ENCODE peak calls at places on chromosomes 2 and 18, in five cellular contexts. L, Z, M, T and G are unnamed samples.

GRCh38 chr2:181396575-181397062 is 60.6 kb upstream of the ITGA4 start:
- DNase-seq in L (no peak), Z (no peak), M (no peak), T (no peak), G (no peak)

GRCh38 chr2:23904692-23905091 is 22.2 kb downstream of the ATAD2B start:
- DNase-seq in L (no peak), Z (no peak), M (peak), T (no peak), G (no peak)

GRCh38 chr18:55229682-55230081 is 270.4 kb upstream of the CCDC68 start:
- DNase-seq in L (no peak), Z (no peak), M (no peak), T (no peak), G (no peak)

GRCh38 chr2:61714210-61714609 is 139.7 kb downstream of the FAM161A start:
- DNase-seq in L (no peak), Z (no peak), M (no peak), T (no peak), G (no peak)

GRCh38 chr2:216109962-216110614 is 940 bp downstream of the XRCC5 start:
- DNase-seq in L (no peak), Z (peak), M (peak), T (no peak), G (peak)

GRCh38 chr2:38416296-38417036 is 39.4 kb upstream of the ATL2 start:
- DNase-seq in L (no peak), Z (no peak), M (no peak), T (no peak), G (no peak)

GRCh38 chr2:190088917-190089316 is 26.4 kb upstream of the MSTN start:
- DNase-seq in L (peak), Z (peak), M (peak), T (peak), G (peak)

GRCh38 chr2:40127147-40127546 is 324.7 kb downstream of the SLC8A1 start:
- DNase-seq in L (no peak), Z (no peak), M (no peak), T (no peak), G (no peak)

GRCh38 chr2:158953926-158954763 is 14.3 kb upstream of the TANC1 start:
- DNase-seq in L (peak), Z (no peak), M (peak), T (no peak), G (peak)

GRCh38 chr2:151410485-151410833 is 757 bp downstream of the RIF1 start:
- DNase-seq in L (peak), Z (peak), M (peak), T (no peak), G (peak)

GRCh38 chr2:27518113-27518781 is 21.6 kb downstream of the GCKR start:
- DNase-seq in L (no peak), Z (no peak), M (no peak), T (no peak), G (peak)

GRCh38 chr18:50182516-50182915 is 12.4 kb downstream of the MYO5B start:
- DNase-seq in L (no peak), Z (no peak), M (no peak), T (no peak), G (no peak)

GRCh38 chr2:20212459-20212870 is 12.5 kb downstream of the SDC1 start:
- DNase-seq in L (peak), Z (peak), M (peak), T (no peak), G (no peak)

GRCh38 chr2:179483131-179483530 is 218.5 kb upstream of the SESTD1 start:
- DNase-seq in L (no peak), Z (no peak), M (no peak), T (no peak), G (no peak)

GRCh38 chr2:73106791-73107190 is 6.0 kb downstream of the RAB11FIP5 start:
- DNase-seq in L (no peak), Z (no peak), M (no peak), T (no peak), G (no peak)

GRCh38 chr2:203492965-203493364 is 42.1 kb downstream of the RAPH1 start:
- DNase-seq in L (no peak), Z (no peak), M (peak), T (no peak), G (no peak)

GRCh38 chr18:30248061-30248460 is 794.5 kb downstream of the DSC3 start:
- DNase-seq in L (no peak), Z (no peak), M (no peak), T (no peak), G (no peak)

GRCh38 chr2:109670556-109671411 is 56.6 kb downstream of the SOWAHC start:
- DNase-seq in L (no peak), Z (no peak), M (no peak), T (no peak), G (peak)

GRCh38 chr18:79750980-79751571 is 46.7 kb upstream of the KCNG2 start:
- DNase-seq in L (no peak), Z (no peak), M (no peak), T (no peak), G (no peak)

GRCh38 chr2:167524786-167525185 is 636.5 kb downstream of the XIRP2 start:
- DNase-seq in L (no peak), Z (no peak), M (no peak), T (no peak), G (no peak)

GRCh38 chr18:33580540-33580939 is 2.5 kb downstream of the ASXL3 start:
- DNase-seq in L (no peak), Z (no peak), M (no peak), T (no peak), G (no peak)

GRCh38 chr2:134140251-134140661 is 113.6 kb upstream of the MGAT5 start:
- DNase-seq in L (no peak), Z (no peak), M (no peak), T (no peak), G (no peak)

GRCh38 chr2:8376603-8377423 is 305.0 kb upstream of the ID2 start:
- DNase-seq in L (no peak), Z (no peak), M (no peak), T (no peak), G (no peak)

GRCh38 chr2:136530154-136530553 is 235.2 kb upstream of the THSD7B start:
- DNase-seq in L (no peak), Z (no peak), M (no peak), T (no peak), G (no peak)

GRCh38 chr2:134275058-134275862 is 21.4 kb downstream of the MGAT5 start:
- DNase-seq in L (no peak), Z (no peak), M (no peak), T (peak), G (no peak)

GRCh38 chr2:11542275-11542819 is 8.5 kb downstream of the GREB1 start:
- DNase-seq in L (no peak), Z (no peak), M (no peak), T (no peak), G (peak)

GRCh38 chr2:134398300-134398699 is 144.4 kb downstream of the MGAT5 start:
- DNase-seq in L (no peak), Z (no peak), M (peak), T (no peak), G (no peak)

GRCh38 chr2:107757223-107757622 is 69.5 kb upstream of the RGPD4 start:
- DNase-seq in L (no peak), Z (no peak), M (no peak), T (no peak), G (no peak)

GRCh38 chr2:227260041-227260440 is 65.0 kb upstream of the MFF start:
- DNase-seq in L (no peak), Z (no peak), M (no peak), T (no peak), G (no peak)

GRCh38 chr2:144374163-144374661 is 145.7 kb downstream of the ZEB2 start:
- DNase-seq in L (no peak), Z (no peak), M (peak), T (peak), G (no peak)

GRCh38 chr2:235054497-235054896 is 102.7 kb downstream of the SH3BP4 start:
- DNase-seq in L (no peak), Z (no peak), M (no peak), T (no peak), G (no peak)

GRCh38 chr2:166610180-166610919 is 116.3 kb upstream of the SCN7A start:
- DNase-seq in L (no peak), Z (no peak), M (no peak), T (no peak), G (no peak)

GRCh38 chr2:134399096-134399495 is 145.2 kb downstream of the MGAT5 start:
- DNase-seq in L (no peak), Z (no peak), M (no peak), T (no peak), G (no peak)

GRCh38 chr2:177692828-177693269 is 300.3 kb downstream of the AGPS start:
- DNase-seq in L (no peak), Z (no peak), M (no peak), T (no peak), G (no peak)

GRCh38 chr2:9887513-9887912 is 44.2 kb downstream of the TAF1B start:
- DNase-seq in L (no peak), Z (no peak), M (no peak), T (no peak), G (no peak)

GRCh38 chr2:160583823-160584537 is 90.4 kb upstream of the RBMS1 start:
- DNase-seq in L (no peak), Z (no peak), M (no peak), T (no peak), G (no peak)

GRCh38 chr2:160584972-160585494 is 91.4 kb upstream of the RBMS1 start:
- DNase-seq in L (no peak), Z (no peak), M (peak), T (no peak), G (no peak)

GRCh38 chr2:160581448-160581847 is 87.8 kb upstream of the RBMS1 start:
- DNase-seq in L (no peak), Z (no peak), M (no peak), T (no peak), G (no peak)

GRCh38 chr2:160582481-160583161 is 89.0 kb upstream of the RBMS1 start:
- DNase-seq in L (no peak), Z (no peak), M (peak), T (no peak), G (no peak)

GRCh38 chr2:160583162-160583522 is 89.5 kb upstream of the RBMS1 start:
- DNase-seq in L (no peak), Z (no peak), M (peak), T (no peak), G (no peak)
- TF ChIP-seq MXI1 in L (no peak), Z (no peak), M (no peak), T (no peak), G (no peak)

DNA sequence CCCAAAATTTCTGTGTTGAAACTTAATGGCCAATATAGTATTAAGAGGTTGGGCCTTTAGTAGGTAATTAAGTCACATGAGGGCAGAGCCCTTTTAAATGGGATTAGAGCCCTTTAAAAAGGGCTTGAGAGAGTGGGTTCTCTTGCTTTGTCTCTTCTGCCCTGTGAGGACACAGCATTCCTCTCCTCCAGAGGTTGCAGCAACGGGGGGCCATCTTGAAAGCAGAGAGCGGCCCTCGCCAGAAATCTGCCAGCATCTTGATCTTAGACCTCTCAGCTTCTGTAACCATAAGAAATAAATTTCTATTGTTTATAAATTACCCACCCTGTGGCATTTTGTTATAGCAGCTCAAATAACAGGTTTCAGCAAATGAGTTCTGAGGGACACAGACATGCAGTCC is 305.0 kb upstream of the LRP1B start:
- DNase-seq in L (no peak), Z (no peak), M (no peak), T (no peak), G (no peak)
- TF ChIP-seq MXI1 in L (no peak), Z (no peak), M (no peak), T (no peak), G (no peak)

GRCh38 chr18:73235491-73235890 is 367.7 kb upstream of the NETO1 start:
- DNase-seq in L (no peak), Z (no peak), M (peak), T (peak), G (peak)
- TF ChIP-seq MXI1 in L (no peak), Z (no peak), M (no peak), T (no peak), G (no peak)

DNA sequence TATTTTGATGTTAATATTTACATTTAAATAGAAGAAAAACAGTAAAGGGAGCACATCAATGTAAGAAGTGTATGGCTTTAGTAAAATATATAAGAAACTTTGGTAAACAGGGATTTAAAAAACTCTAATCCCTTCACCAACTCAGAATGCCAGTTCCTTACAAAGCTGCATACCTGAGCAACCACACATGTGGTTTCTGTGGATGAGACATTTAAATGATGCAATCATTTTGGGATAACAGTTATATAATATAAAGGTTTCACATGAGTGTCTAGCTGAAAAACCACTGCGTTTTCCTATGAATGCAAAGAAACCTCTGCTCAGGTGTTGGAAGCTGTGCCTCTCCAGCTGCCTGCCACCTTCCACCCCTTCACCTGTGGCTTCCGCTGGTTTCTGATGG is 209.1 kb upstream of the REV1 start:
- DNase-seq in L (no peak), Z (no peak), M (peak), T (no peak), G (no peak)
- TF ChIP-seq MXI1 in L (no peak), Z (no peak), M (no peak), T (no peak), G (no peak)

DNA sequence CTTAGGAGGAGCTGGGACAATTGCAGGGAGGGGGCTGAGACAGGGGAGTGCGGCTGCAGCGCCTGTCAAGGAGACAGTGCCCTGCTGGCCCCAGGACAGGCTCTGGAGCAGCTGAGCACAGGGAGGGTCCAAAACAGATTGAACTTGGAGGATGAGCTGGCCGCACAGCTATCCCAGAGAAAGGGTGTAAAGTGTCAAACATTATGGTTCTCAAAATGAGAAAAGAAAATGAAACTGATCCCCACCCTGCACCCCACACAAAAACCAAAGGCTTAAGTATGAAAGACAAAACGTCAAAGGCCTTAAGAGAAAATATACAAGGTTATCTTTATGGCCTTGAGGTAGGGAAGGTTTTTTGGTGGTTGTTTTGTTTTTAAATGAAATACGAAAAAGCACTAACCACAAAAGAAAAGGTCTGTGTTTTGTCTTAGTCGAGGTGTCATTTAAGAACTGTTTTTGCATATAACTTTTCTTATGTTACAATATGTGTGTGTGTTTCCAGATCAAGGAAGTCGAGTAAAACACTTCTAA is 111.8 kb downstream of the HDAC4 start:
- DNase-seq in L (peak), Z (peak), M (no peak), T (peak), G (no peak)
- TF ChIP-seq MXI1 in L (no peak), Z (no peak), M (no peak), T (no peak), G (no peak)

GRCh38 chr2:193156480-193156879 is 961.7 kb upstream of the TMEFF2 start:
- DNase-seq in L (no peak), Z (no peak), M (no peak), T (no peak), G (no peak)

GRCh38 chr2:193153576-193153975 is 958.8 kb upstream of the TMEFF2 start:
- DNase-seq in L (no peak), Z (no peak), M (no peak), T (no peak), G (no peak)

DNA sequence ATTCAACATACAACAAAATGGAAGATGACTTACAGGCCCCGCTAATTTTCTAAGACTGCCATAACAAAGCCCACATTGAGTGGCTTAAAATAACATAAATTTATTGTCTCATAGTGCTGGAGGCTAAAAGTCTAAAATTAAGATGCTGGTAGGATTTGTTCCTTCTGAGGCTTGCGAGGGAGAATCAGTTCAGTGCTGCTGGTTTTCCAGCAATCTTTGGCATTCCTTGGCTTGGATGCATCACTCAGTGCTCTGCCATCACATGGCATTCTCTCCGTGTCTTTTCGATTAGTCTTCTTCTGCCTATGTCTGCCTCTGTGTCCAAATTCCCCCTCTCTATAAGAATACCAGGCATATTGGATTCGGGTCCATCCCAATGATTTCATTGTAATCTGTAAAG is 959.3 kb upstream of the TMEFF2 start:
- DNase-seq in L (no peak), Z (no peak), M (no peak), T (no peak), G (no peak)
- TF ChIP-seq MXI1 in L (no peak), Z (no peak), M (no peak), T (no peak), G (no peak)

GRCh38 chr2:44254023-44254422 is 21.3 kb upstream of the SLC3A1 start:
- DNase-seq in L (no peak), Z (no peak), M (no peak), T (no peak), G (no peak)

DNA sequence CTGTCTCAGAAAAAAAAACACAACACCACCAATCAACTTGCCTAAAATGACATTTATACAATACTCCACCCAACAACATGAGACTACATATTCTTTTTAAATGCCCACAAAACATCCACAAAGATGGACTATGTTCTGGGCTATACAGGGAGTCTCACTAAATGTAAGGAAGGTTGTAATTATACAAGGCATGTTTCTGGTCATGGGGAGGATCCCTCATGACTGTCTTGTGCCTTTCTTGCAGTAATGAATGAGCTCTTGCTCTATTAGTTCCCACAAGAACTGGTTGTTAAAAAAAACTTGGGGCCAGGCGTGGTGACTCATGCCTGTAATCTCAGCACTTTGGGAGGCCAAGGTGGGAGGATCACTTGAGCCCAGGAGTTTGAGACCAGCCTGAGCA is 17.5 kb upstream of the SLC3A1 start:
- DNase-seq in L (no peak), Z (no peak), M (no peak), T (no peak), G (no peak)
- TF ChIP-seq MXI1 in L (no peak), Z (no peak), M (no peak), T (no peak), G (no peak)

GRCh38 chr18:68035709-68036522 is 519.4 kb upstream of the DSEL start:
- DNase-seq in L (no peak), Z (no peak), M (peak), T (no peak), G (no peak)
- TF ChIP-seq MXI1 in L (no peak), Z (no peak), M (no peak), T (no peak), G (no peak)

DNA sequence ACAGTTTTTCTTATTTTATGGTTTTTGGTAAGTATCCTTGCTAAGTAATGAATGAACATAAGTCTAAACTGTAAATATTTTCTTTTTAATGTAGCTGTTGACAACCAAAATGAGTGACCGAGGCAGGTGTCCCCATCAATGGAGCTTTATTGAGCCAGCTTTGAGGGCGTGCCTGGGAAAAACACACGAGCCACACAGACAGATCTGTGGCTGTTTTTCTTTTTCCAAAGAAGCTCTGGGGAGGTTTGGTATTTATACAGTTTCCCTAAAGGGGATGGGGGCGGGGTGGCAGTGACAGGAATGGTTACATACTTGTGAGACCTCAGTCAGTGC is 11.2 kb downstream of the DBI start:
- DNase-seq in L (no peak), Z (no peak), M (no peak), T (no peak), G (no peak)
- TF ChIP-seq MXI1 in L (no peak), Z (no peak), M (no peak), T (no peak), G (no peak)

GRCh38 chr2:31127931-31128330 is 10.3 kb downstream of the GALNT14 start:
- DNase-seq in L (no peak), Z (no peak), M (no peak), T (no peak), G (no peak)
- TF ChIP-seq MXI1 in L (no peak), Z (no peak), M (no peak), T (no peak), G (no peak)